ENCODE peak calls at places on chromosomes 16 and 17, in seven cellular contexts. H is Peyer's patch, R is endodermal cell, C is AG09319, O is colonic mucosa, L is type B pancreatic cell, P is ascending aorta. V is an unnamed sample.

GRCh38 chr17:17712268-17712924 is 31.1 kb downstream of the RAI1 start:
- DNase-seq in H (no peak), R (no peak), C (peak; percentile 59), O (no peak), L (no peak), P (no peak), V (peak; percentile 33)

GRCh38 chr17:1829189-1829578 is 518 bp downstream of the SMYD4 start:
- DNase-seq in H (no peak), R (no peak), C (no peak), O (peak; percentile 63), L (no peak), P (no peak), V (no peak)

GRCh38 chr16:49749816-49750215 is 106.1 kb downstream of the ZNF423 start:
- DNase-seq in H (no peak), R (peak; percentile 67), C (no peak), O (no peak), L (no peak), P (no peak), V (no peak)

GRCh38 chr17:29621751-29622194 is 939 bp downstream of the CORO6 start:
- DNase-seq in H (no peak), R (peak; percentile 48), C (no peak), O (no peak), L (no peak), P (no peak), V (no peak)

GRCh38 chr16:27374794-27375499 is 27.0 kb upstream of the IL21R start:
- DNase-seq in H (peak; percentile 60), R (peak; percentile 99), C (no peak), O (peak; percentile 60), L (no peak), P (peak; percentile 72), V (no peak)

GRCh38 chr17:45256114-45256966 is 5.6 kb downstream of the SPATA32 start:
- DNase-seq in H (no peak), R (peak; percentile 85), C (no peak), O (no peak), L (no peak), P (no peak), V (no peak)

GRCh38 chr16:21302898-21303528 is 24.9 kb upstream of the CRYM start:
- DNase-seq in H (no peak), R (no peak), C (peak; percentile 38), O (peak; percentile 50), L (no peak), P (no peak), V (no peak)

GRCh38 chr16:324451-325334 is 27.8 kb downstream of the AXIN1 start:
- DNase-seq in H (peak; percentile 72), R (no peak), C (no peak), O (peak; percentile 40), L (no peak), P (no peak), V (peak; percentile 82)

GRCh38 chr17:70332811-70333210 is 163.5 kb downstream of the KCNJ2 start:
- DNase-seq in H (no peak), R (no peak), C (no peak), O (no peak), L (no peak), P (no peak), V (no peak)

GRCh38 chr17:48456584-48456983 is 26.6 kb upstream of the SKAP1 start:
- DNase-seq in H (no peak), R (peak; percentile 82), C (no peak), O (peak; percentile 35), L (no peak), P (no peak), V (no peak)

GRCh38 chr17:42111265-42111636 is 1.3 kb downstream of the DHX58 start:
- DNase-seq in H (no peak), R (no peak), C (no peak), O (no peak), L (no peak), P (no peak), V (no peak)

GRCh38 chr17:41748275-41748674 is 13.8 kb upstream of the HAP1 start:
- DNase-seq in H (no peak), R (no peak), C (no peak), O (no peak), L (no peak), P (no peak), V (no peak)

GRCh38 chr16:76228546-76229146 is 48.6 kb upstream of the CNTNAP4 start:
- DNase-seq in H (no peak), R (no peak), C (no peak), O (no peak), L (no peak), P (no peak), V (no peak)

GRCh38 chr17:65039349-65039988 is 17.1 kb downstream of the GNA13 start:
- DNase-seq in H (no peak), R (no peak), C (no peak), O (no peak), L (no peak), P (no peak), V (no peak)

GRCh38 chr17:44184212-44184810 is 2.5 kb upstream of the TMUB2 start:
- DNase-seq in H (no peak), R (no peak), C (no peak), O (no peak), L (no peak), P (no peak), V (no peak)

GRCh38 chr17:76530826-76531500 is 6.5 kb downstream of the CYGB start:
- DNase-seq in H (no peak), R (no peak), C (no peak), O (no peak), L (no peak), P (no peak), V (no peak)

GRCh38 chr16:80994451-80994850 is 12.2 kb downstream of the CMC2 start:
- DNase-seq in H (no peak), R (no peak), C (no peak), O (no peak), L (no peak), P (no peak), V (no peak)

DNA sequence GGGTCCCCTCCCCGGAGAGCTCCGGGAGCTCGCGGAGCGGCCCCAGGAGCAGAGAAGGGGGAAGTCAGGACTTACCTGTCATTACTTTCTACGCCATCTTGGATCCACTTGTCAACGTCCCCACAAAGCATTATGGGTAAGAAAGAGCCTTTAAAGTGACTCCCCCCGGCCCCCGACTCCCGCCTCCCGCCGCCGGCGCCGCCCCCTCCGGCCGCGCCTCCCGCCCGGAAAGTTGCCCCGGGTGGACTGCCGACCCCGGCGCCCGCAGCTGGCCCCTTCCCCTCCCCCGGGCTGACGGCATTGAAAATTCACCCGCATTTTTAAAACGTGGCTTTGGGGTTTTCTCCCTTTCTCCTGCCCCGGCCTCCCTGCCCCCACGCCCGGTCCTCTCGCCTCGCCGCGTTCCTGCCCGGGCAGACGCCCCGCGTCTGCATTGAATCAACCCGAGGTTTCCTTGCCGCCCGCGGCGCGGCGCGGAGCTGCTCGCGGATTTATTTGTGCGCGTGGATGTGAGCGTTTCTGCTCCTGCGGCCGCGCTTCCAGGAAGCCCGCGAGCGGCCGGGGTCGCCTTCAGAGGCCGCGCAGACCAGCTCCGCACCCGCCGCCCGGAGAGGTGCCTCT is at the start of gene HELZ:
- DNase-seq in H (peak; percentile 87), R (peak; percentile 92), C (peak; percentile 51), O (peak; percentile 85), L (peak; percentile 80), P (peak; percentile 84), V (peak; percentile 73)
- TF ChIP-seq CTCF in H (no peak), R (no peak), C (no peak), O (no peak), L (no peak), P (no peak), V (no peak)

GRCh38 chr16:10878644-10879498 is 1.9 kb downstream of the CIITA start:
- DNase-seq in H (peak; percentile 82), R (peak; percentile 73), C (no peak), O (peak; percentile 67), L (no peak), P (peak; percentile 74), V (peak; percentile 35)

GRCh38 chr16:10876305-10876704 is 697 bp upstream of the CIITA start:
- DNase-seq in H (no peak), R (no peak), C (no peak), O (no peak), L (no peak), P (no peak), V (no peak)

GRCh38 chr16:10876799-10877341 is at the start of gene CIITA:
- DNase-seq in H (no peak), R (peak; percentile 59), C (peak; percentile 52), O (peak; percentile 51), L (no peak), P (peak; percentile 88), V (peak; percentile 56)

GRCh38 chr16:10878328-10878643 is 1.3 kb downstream of the CIITA start:
- DNase-seq in H (no peak), R (no peak), C (no peak), O (no peak), L (no peak), P (no peak), V (no peak)

DNA sequence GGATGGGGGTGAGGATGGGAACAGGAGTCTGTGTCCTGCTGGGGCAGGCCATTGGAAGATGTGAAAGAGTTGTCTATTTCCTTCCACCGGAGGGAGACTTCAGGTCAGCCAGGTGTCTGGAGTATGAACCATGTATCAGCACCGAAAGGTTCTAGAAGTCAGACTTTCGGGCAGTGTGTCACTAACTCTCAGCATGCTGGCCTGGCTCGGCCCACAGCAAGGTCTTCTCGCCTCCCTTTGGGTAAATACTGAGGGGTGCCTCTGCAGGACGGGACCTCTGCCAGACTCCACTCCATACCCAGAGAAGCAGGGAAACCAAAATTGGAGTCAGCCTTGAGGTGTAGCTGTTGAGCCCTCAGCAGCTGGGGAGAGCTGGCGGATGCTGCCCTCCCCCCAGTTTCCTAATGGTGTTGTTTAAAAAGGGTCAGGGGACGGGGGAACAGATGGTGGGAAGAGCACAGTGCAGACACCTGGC is 507 bp downstream of the CIITA start:
- DNase-seq in H (no peak), R (no peak), C (no peak), O (no peak), L (no peak), P (no peak), V (no peak)
- TF ChIP-seq CTCF in H (no peak), R (peak; percentile 55), C (no peak), O (no peak), L (no peak), P (no peak), V (no peak)

GRCh38 chr17:36482611-36483504 is 3.6 kb upstream of the ZNHIT3 start:
- DNase-seq in H (peak; percentile 88), R (peak; percentile 98), C (no peak), O (peak; percentile 84), L (peak; percentile 93), P (peak; percentile 90), V (peak; percentile 82)
- TF ChIP-seq CTCF in H (peak; percentile 87), R (peak; percentile 99), C (peak; percentile 69), O (peak; percentile 96), L (peak; percentile 98), P (peak; percentile 72), V (peak; percentile 95)

DNA sequence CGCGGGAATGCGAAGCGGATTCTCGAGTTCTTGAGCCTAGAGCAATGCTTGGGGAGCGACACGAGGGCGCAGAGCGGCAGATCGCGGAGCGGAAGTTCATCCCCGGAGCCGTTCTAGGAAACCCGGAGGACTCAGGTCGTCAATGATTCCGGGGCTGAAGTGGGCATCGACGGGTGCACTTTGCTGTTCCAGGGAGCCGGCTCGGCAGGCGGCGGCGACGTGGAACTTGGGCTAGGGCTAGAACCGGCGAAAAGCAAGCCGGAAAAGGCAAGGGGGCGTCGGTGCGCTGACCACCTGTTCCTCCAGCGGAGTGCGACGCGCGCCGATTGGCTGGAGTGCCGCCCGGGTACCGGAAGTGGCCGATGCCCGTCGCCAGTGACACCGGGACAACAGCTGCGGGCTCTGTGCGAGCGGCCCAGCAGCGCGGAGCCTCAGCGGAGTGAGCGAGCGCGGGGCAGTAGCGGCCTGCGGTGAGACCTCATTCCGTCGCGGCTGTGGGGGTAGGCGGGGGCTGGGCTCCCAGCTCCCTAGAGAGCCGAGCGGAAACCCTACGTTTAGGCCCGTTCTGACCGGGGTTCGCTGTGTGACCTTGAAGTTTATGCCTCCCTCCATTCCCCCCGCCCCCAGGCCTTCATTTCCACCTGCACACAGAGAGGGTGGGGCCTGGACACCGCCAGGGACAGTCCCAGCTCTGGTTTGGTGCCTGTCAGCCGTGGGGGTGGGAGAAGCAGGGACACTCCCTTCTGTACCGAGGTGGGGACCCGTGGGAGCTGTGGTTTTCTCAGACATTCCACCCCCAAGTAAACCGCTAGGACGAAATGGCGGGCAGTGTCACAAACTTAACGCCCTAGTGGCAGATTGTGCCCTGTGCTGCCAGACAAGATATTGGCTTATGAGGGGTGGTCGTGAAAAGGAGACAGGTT is at the start of gene ZFP3:
- DNase-seq in H (peak; percentile 93), R (peak; percentile 70), C (peak; percentile 35), O (peak; percentile 88), L (no peak), P (peak; percentile 90), V (peak; percentile 78)
- TF ChIP-seq CTCF in H (peak; percentile 14), R (peak; percentile 30), C (peak; percentile 1), O (no peak), L (peak; percentile 25), P (no peak), V (no peak)